ENCODE peak calls at places on chromosomes 13 and 19, in ten cellular contexts. One of them, this sample, is unnamed.

GRCh38 chr19:55461974-55462628 is 659 bp upstream of the ISOC2 start:
- DNase-seq in esophagus squamous epithelium: no peak
- DNase-seq in thoracic aorta: no peak
- DNase-seq in activated CD8-positive, alpha-beta memory T cell treated with anti-CD3 and anti-CD28 coated beads for 1 hour: no peak
- DNase-seq in H54: no peak
- DNase-seq in GM04504: no peak
- DNase-seq in NCI-H774: no peak
- DNase-seq in DMS53: peak
- DNase-seq in ELF-1: no peak
- DNase-seq in neural crest cell: no peak
- DNase-seq in this sample: peak

GRCh38 chr19:6723108-6723618 is 2.7 kb upstream of the C3 start:
- DNase-seq in esophagus squamous epithelium: no peak
- DNase-seq in thoracic aorta: no peak
- DNase-seq in activated CD8-positive, alpha-beta memory T cell treated with anti-CD3 and anti-CD28 coated beads for 1 hour: no peak
- DNase-seq in H54: no peak
- DNase-seq in GM04504: no peak
- DNase-seq in NCI-H774: no peak
- DNase-seq in DMS53: no peak
- DNase-seq in ELF-1: no peak
- DNase-seq in neural crest cell: no peak
- DNase-seq in this sample: peak

GRCh38 chr13:24365191-24365590 is 55.8 kb downstream of the C1QTNF9 start:
- DNase-seq in esophagus squamous epithelium: no peak
- DNase-seq in thoracic aorta: no peak
- DNase-seq in activated CD8-positive, alpha-beta memory T cell treated with anti-CD3 and anti-CD28 coated beads for 1 hour: no peak
- DNase-seq in H54: no peak
- DNase-seq in GM04504: no peak
- DNase-seq in NCI-H774: no peak
- DNase-seq in DMS53: no peak
- DNase-seq in ELF-1: no peak
- DNase-seq in neural crest cell: no peak
- DNase-seq in this sample: no peak

GRCh38 chr13:20465218-20465879 is 60.3 kb downstream of the CRYL1 start:
- DNase-seq in esophagus squamous epithelium: no peak
- DNase-seq in thoracic aorta: no peak
- DNase-seq in activated CD8-positive, alpha-beta memory T cell treated with anti-CD3 and anti-CD28 coated beads for 1 hour: no peak
- DNase-seq in H54: no peak
- DNase-seq in GM04504: no peak
- DNase-seq in NCI-H774: no peak
- DNase-seq in DMS53: no peak
- DNase-seq in ELF-1: no peak
- DNase-seq in neural crest cell: no peak
- DNase-seq in this sample: no peak

GRCh38 chr13:100513987-100514670 is 74.5 kb downstream of the GGACT start:
- DNase-seq in esophagus squamous epithelium: no peak
- DNase-seq in thoracic aorta: no peak
- DNase-seq in activated CD8-positive, alpha-beta memory T cell treated with anti-CD3 and anti-CD28 coated beads for 1 hour: no peak
- DNase-seq in H54: no peak
- DNase-seq in GM04504: peak
- DNase-seq in NCI-H774: peak
- DNase-seq in DMS53: no peak
- DNase-seq in ELF-1: no peak
- DNase-seq in neural crest cell: no peak
- DNase-seq in this sample: peak

GRCh38 chr13:104477256-104477655 is 1411.0 kb upstream of the SLC10A2 start:
- DNase-seq in esophagus squamous epithelium: no peak
- DNase-seq in thoracic aorta: no peak
- DNase-seq in activated CD8-positive, alpha-beta memory T cell treated with anti-CD3 and anti-CD28 coated beads for 1 hour: no peak
- DNase-seq in H54: no peak
- DNase-seq in GM04504: no peak
- DNase-seq in NCI-H774: no peak
- DNase-seq in DMS53: no peak
- DNase-seq in ELF-1: no peak
- DNase-seq in neural crest cell: no peak
- DNase-seq in this sample: no peak

GRCh38 chr13:52617070-52618060 is 24.9 kb upstream of the HNRNPA1L2 start:
- DNase-seq in esophagus squamous epithelium: peak
- DNase-seq in thoracic aorta: peak
- DNase-seq in activated CD8-positive, alpha-beta memory T cell treated with anti-CD3 and anti-CD28 coated beads for 1 hour: peak
- DNase-seq in H54: peak
- DNase-seq in GM04504: peak
- DNase-seq in NCI-H774: peak
- DNase-seq in DMS53: peak
- DNase-seq in ELF-1: peak
- DNase-seq in neural crest cell: peak
- DNase-seq in this sample: peak

GRCh38 chr19:3868770-3869456 is at the start of gene ZFR2:
- DNase-seq in esophagus squamous epithelium: no peak
- DNase-seq in thoracic aorta: no peak
- DNase-seq in activated CD8-positive, alpha-beta memory T cell treated with anti-CD3 and anti-CD28 coated beads for 1 hour: no peak
- DNase-seq in H54: no peak
- DNase-seq in GM04504: no peak
- DNase-seq in NCI-H774: no peak
- DNase-seq in DMS53: no peak
- DNase-seq in ELF-1: peak
- DNase-seq in neural crest cell: peak
- DNase-seq in this sample: no peak

GRCh38 chr19:1237027-1237659 is 662 bp downstream of the CBARP start:
- DNase-seq in esophagus squamous epithelium: no peak
- DNase-seq in thoracic aorta: no peak
- DNase-seq in activated CD8-positive, alpha-beta memory T cell treated with anti-CD3 and anti-CD28 coated beads for 1 hour: no peak
- DNase-seq in H54: no peak
- DNase-seq in GM04504: no peak
- DNase-seq in NCI-H774: no peak
- DNase-seq in DMS53: peak
- DNase-seq in ELF-1: no peak
- DNase-seq in neural crest cell: no peak
- DNase-seq in this sample: no peak

GRCh38 chr13:29543230-29544215 is 52.0 kb downstream of the SLC7A1 start:
- DNase-seq in esophagus squamous epithelium: no peak
- DNase-seq in thoracic aorta: no peak
- DNase-seq in activated CD8-positive, alpha-beta memory T cell treated with anti-CD3 and anti-CD28 coated beads for 1 hour: no peak
- DNase-seq in H54: no peak
- DNase-seq in GM04504: no peak
- DNase-seq in NCI-H774: no peak
- DNase-seq in DMS53: no peak
- DNase-seq in ELF-1: peak
- DNase-seq in neural crest cell: no peak
- DNase-seq in this sample: no peak

GRCh38 chr19:5632657-5633056 is 9.8 kb downstream of the SAFB start:
- DNase-seq in esophagus squamous epithelium: no peak
- DNase-seq in thoracic aorta: no peak
- DNase-seq in activated CD8-positive, alpha-beta memory T cell treated with anti-CD3 and anti-CD28 coated beads for 1 hour: no peak
- DNase-seq in H54: no peak
- DNase-seq in GM04504: no peak
- DNase-seq in NCI-H774: no peak
- DNase-seq in DMS53: no peak
- DNase-seq in ELF-1: no peak
- DNase-seq in neural crest cell: no peak
- DNase-seq in this sample: no peak

GRCh38 chr13:114054269-114054668 is 78.2 kb downstream of the RASA3 start:
- DNase-seq in esophagus squamous epithelium: no peak
- DNase-seq in thoracic aorta: no peak
- DNase-seq in activated CD8-positive, alpha-beta memory T cell treated with anti-CD3 and anti-CD28 coated beads for 1 hour: no peak
- DNase-seq in H54: peak
- DNase-seq in GM04504: no peak
- DNase-seq in NCI-H774: no peak
- DNase-seq in DMS53: peak
- DNase-seq in ELF-1: peak
- DNase-seq in neural crest cell: no peak
- DNase-seq in this sample: no peak

GRCh38 chr19:57099199-57099661 is 20.6 kb upstream of the USP29 start:
- DNase-seq in esophagus squamous epithelium: no peak
- DNase-seq in thoracic aorta: no peak
- DNase-seq in activated CD8-positive, alpha-beta memory T cell treated with anti-CD3 and anti-CD28 coated beads for 1 hour: peak
- DNase-seq in H54: peak
- DNase-seq in GM04504: peak
- DNase-seq in NCI-H774: peak
- DNase-seq in DMS53: peak
- DNase-seq in ELF-1: peak
- DNase-seq in neural crest cell: peak
- DNase-seq in this sample: peak

GRCh38 chr13:106521101-106521799 is 14.2 kb downstream of the EFNB2 start:
- DNase-seq in esophagus squamous epithelium: no peak
- DNase-seq in thoracic aorta: no peak
- DNase-seq in activated CD8-positive, alpha-beta memory T cell treated with anti-CD3 and anti-CD28 coated beads for 1 hour: no peak
- DNase-seq in H54: no peak
- DNase-seq in GM04504: no peak
- DNase-seq in NCI-H774: peak
- DNase-seq in DMS53: peak
- DNase-seq in ELF-1: no peak
- DNase-seq in neural crest cell: no peak
- DNase-seq in this sample: no peak

This sample was measured in OCI-M1.